ENCODE peak calls at places on chromosome 19, in seven cellular contexts. A is neuronal stem cell, M is GM23248, B is fibroblast of lung, S is IMR-90, C is H9, I is GM23338. R is an unnamed sample.

GRCh38 chr19:38290631-38291147 is 13.4 kb upstream of the C19orf33 start:
- DNase-seq in A (no peak), M (peak; percentile 98), B (peak; percentile 91), S (peak; percentile 98), C (no peak), I (no peak), R (no peak)

GRCh38 chr19:872266-872951 is 12.9 kb downstream of the CFD start:
- DNase-seq in A (no peak), M (peak; percentile 72), B (peak; percentile 68), S (peak; percentile 38), C (peak; percentile 94), I (peak; percentile 82), R (peak; percentile 79)

GRCh38 chr19:49889687-49890348 is 6.9 kb downstream of the IL4I1 start:
- DNase-seq in A (peak; percentile 74), M (peak; percentile 82), B (peak; percentile 67), S (peak; percentile 61), C (peak; percentile 93), I (peak; percentile 94), R (no peak)

GRCh38 chr19:23800868-23801267 is 42.2 kb upstream of the ZNF681 start:
- DNase-seq in A (no peak), M (no peak), B (no peak), S (no peak), C (no peak), I (no peak), R (no peak)

GRCh38 chr19:4913996-4914735 is 4.9 kb downstream of the UHRF1 start:
- DNase-seq in A (no peak), M (peak; percentile 43), B (peak; percentile 65), S (peak; percentile 18), C (no peak), I (no peak), R (no peak)

GRCh38 chr19:13120817-13121216 is 2.8 kb downstream of the NACC1 start:
- DNase-seq in A (no peak), M (peak; percentile 90), B (peak; percentile 75), S (peak; percentile 85), C (no peak), I (no peak), R (no peak)

GRCh38 chr19:31572671-31573298 is 223.5 kb upstream of the TSHZ3 start:
- DNase-seq in A (no peak), M (no peak), B (no peak), S (no peak), C (no peak), I (no peak), R (no peak)

GRCh38 chr19:47713046-47714021 is at the start of gene EHD2:
- DNase-seq in A (no peak), M (peak; percentile 89), B (peak; percentile 69), S (peak; percentile 76), C (peak; percentile 64), I (peak; percentile 78), R (no peak)

GRCh38 chr19:19662344-19662743 is 1.1 kb downstream of the ATP13A1 start:
- DNase-seq in A (no peak), M (no peak), B (no peak), S (no peak), C (no peak), I (no peak), R (no peak)

GRCh38 chr19:11652056-11652455 is 54.8 kb downstream of the ZNF627 start:
- DNase-seq in A (no peak), M (no peak), B (no peak), S (no peak), C (no peak), I (peak; percentile 11), R (no peak)

GRCh38 chr19:33411621-33412180 is 38.2 kb downstream of the CEBPG start:
- DNase-seq in A (no peak), M (no peak), B (no peak), S (no peak), C (no peak), I (no peak), R (no peak)

GRCh38 chr19:39131255-39131755 is 5.7 kb downstream of the PAK4 start:
- DNase-seq in A (no peak), M (no peak), B (peak; percentile 30), S (peak; percentile 35), C (no peak), I (no peak), R (no peak)

GRCh38 chr19:30169196-30169900 is 202.8 kb upstream of the ZNF536 start:
- DNase-seq in A (no peak), M (no peak), B (no peak), S (no peak), C (no peak), I (no peak), R (no peak)

GRCh38 chr19:44856438-44857083 is 10.5 kb downstream of the NECTIN2 start:
- DNase-seq in A (no peak), M (no peak), B (peak; percentile 68), S (no peak), C (no peak), I (no peak), R (no peak)

GRCh38 chr19:38656171-38656981 is 8.9 kb downstream of the ACTN4 start:
- DNase-seq in A (no peak), M (peak; percentile 79), B (peak; percentile 62), S (peak; percentile 63), C (no peak), I (no peak), R (peak; percentile 66)

GRCh38 chr19:30807263-30807662 is 435.1 kb downstream of the ZNF536 start:
- DNase-seq in A (no peak), M (no peak), B (no peak), S (no peak), C (no peak), I (no peak), R (no peak)

GRCh38 chr19:19316082-19316481 is 4.2 kb downstream of the SUGP1 start:
- DNase-seq in A (no peak), M (no peak), B (no peak), S (no peak), C (no peak), I (no peak), R (no peak)

GRCh38 chr19:7845390-7846179 is 15.6 kb downstream of the EVI5L start:
- DNase-seq in A (no peak), M (no peak), B (no peak), S (no peak), C (peak; percentile 20), I (no peak), R (no peak)

GRCh38 chr19:44592451-44592890 is 20.9 kb upstream of the IGSF23 start:
- DNase-seq in A (no peak), M (no peak), B (peak; percentile 17), S (no peak), C (no peak), I (no peak), R (no peak)

DNA sequence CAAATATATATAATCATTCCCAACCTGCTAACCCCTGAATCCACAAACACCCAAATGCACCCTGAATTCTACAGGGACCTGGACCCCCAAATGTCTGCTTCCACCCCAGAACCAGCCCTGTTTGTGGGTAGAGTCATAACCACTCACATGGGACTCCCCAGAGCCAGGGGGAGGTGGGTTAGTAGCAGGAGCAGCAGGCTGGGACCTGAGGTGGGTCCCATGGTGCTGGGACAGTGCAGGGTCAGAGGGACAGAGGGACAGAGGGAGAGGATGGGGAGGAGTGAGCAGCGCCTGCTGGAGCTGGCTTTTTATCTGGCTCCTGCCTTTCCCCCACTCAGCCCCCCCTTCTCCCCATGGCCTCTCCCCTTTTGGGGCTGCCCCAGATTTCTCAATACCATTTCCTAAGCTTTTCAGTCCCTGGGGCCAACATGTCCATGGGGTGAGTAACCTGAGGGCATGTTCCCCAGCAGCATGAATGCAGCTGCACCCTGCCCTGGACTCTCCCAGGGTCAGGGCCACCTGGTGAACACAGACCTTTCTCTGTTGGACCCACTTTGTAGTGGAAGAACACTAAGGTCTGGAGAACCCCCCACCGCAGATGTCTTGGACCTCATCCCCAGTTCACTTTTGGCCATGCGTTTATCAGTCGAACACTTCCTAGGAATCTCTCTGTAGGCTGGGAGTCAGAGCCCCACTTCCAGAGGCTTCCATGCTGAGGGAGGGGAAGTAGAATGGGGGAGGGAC is at the start of gene C3:
- DNase-seq in A (no peak), M (peak; percentile 92), B (no peak), S (peak; percentile 26), C (no peak), I (no peak), R (no peak)
- H2AFZ ChIP-seq in A (no peak within 1 kb of the TSS), M (no peak within 1 kb of the TSS), B (no peak within 1 kb of the TSS), S (no peak within 1 kb of the TSS), C (no peak within 1 kb of the TSS), I (no peak within 1 kb of the TSS), R (no peak within 1 kb of the TSS)

GRCh38 chr19:17860993-17861360 is 1.3 kb downstream of the RPL18A start:
- DNase-seq in A (no peak), M (peak; percentile 43), B (no peak), S (peak; percentile 25), C (no peak), I (no peak), R (no peak)

GRCh38 chr19:17862711-17863519 is 3.2 kb downstream of the RPL18A start:
- DNase-seq in A (no peak), M (no peak), B (no peak), S (no peak), C (no peak), I (no peak), R (no peak)

GRCh38 chr19:17861542-17862402 is 2.1 kb downstream of the RPL18A start:
- DNase-seq in A (no peak), M (no peak), B (no peak), S (no peak), C (no peak), I (no peak), R (no peak)

GRCh38 chr19:17859533-17860330 is at the start of gene RPL18A:
- DNase-seq in A (peak; percentile 99), M (peak; percentile 100), B (peak; percentile 100), S (peak; percentile 100), C (peak; percentile 100), I (peak; percentile 100), R (peak; percentile 100)

GRCh38 chr19:17860331-17860992 is 752 bp downstream of the RPL18A start:
- DNase-seq in A (no peak), M (peak; percentile 61), B (no peak), S (no peak), C (no peak), I (no peak), R (no peak)
- H2AFZ ChIP-seq in A (no peak overlapping the region), M (no peak overlapping the region), B (no peak overlapping the region), S (peak overlapping the region; percentile 99), C (no peak overlapping the region), I (no peak overlapping the region), R (peak overlapping the region; percentile 56)

DNA sequence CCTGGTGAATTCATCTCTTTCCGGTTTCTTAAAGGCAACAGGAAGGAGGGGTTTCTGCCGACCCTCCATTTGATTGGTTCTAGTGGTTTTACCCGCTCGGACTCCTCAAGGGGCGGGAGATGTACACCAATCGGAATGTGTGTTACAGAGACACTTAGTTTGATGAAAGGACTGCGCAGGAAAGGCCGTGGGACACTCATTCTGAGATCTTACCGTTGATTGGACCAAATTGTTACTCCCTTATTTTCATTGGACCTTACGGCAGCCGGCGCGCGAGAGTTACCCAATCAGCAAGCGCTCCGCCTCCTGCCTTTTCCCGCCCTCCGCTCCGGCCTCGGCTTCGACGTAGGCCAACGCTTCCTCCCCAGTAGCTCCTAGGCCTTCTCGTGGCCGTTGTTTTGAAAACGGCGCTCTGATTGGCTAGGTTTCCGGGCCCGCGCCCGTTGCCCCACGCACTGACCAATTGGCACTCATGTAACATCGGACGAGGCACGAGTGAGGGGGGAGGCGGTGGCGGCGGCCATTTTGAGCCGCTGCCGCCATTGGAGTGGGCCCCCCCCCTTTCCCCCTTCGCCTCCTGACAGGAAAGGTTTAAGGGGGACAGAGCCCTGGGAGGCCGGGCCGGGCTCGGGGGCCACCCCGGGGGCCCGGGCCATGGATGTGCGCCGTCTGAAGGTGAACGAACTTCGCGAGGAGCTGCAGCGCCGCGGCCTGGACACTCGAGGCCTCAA is at the start of gene HNRNPUL1:
- DNase-seq in A (peak; percentile 100), M (peak; percentile 99), B (peak; percentile 100), S (peak; percentile 100), C (peak; percentile 99), I (peak; percentile 100), R (peak; percentile 99)
- H2AFZ ChIP-seq in A (peak within 1 kb of the TSS; percentile 81), M (peak within 1 kb of the TSS; percentile 30), B (no peak within 1 kb of the TSS), S (peak within 1 kb of the TSS; percentile 91), C (no peak within 1 kb of the TSS), I (no peak within 1 kb of the TSS), R (peak within 1 kb of the TSS; percentile 64)

GRCh38 chr19:15998166-15998565 is 49.4 kb downstream of the OR10H4 start:
- DNase-seq in A (no peak), M (no peak), B (no peak), S (no peak), C (no peak), I (no peak), R (no peak)
- H2AFZ ChIP-seq in A (no peak overlapping the region), M (no peak overlapping the region), B (no peak overlapping the region), S (no peak overlapping the region), C (no peak overlapping the region), I (no peak overlapping the region), R (no peak overlapping the region)

R was measured in DND-41.